ENCODE peak calls at places on chromosome 21, in five cellular contexts. One of them, this sample, is unnamed.

GRCh38 chr21:21003701-21004100 is 5.5 kb downstream of the NCAM2 start:
- DNase-seq in A549: no peak
- DNase-seq in K562: peak
- DNase-seq in endothelial cell of umbilical vein: peak
- DNase-seq in HepG2: peak
- DNase-seq in this sample: peak

GRCh38 chr21:43280949-43281633 is 112.3 kb downstream of the CRYAA start:
- DNase-seq in K562: no peak
- DNase-seq in HepG2: no peak
- DNase-seq in endothelial cell of umbilical vein: no peak
- DNase-seq in A549: no peak
- DNase-seq in this sample: peak

GRCh38 chr21:17513214-17514123 is 626 bp downstream of the CXADR start:
- DNase-seq in HepG2: peak
- DNase-seq in K562: peak
- DNase-seq in A549: no peak
- DNase-seq in endothelial cell of umbilical vein: peak
- DNase-seq in this sample: no peak

GRCh38 chr21:34075760-34076159 is 2.4 kb downstream of the MRPS6 start:
- DNase-seq in A549: no peak
- DNase-seq in HepG2: no peak
- DNase-seq in K562: no peak
- DNase-seq in endothelial cell of umbilical vein: no peak
- DNase-seq in this sample: peak

GRCh38 chr21:33761104-33762036 is 119.1 kb downstream of the ITSN1 start:
- DNase-seq in endothelial cell of umbilical vein: peak
- DNase-seq in K562: peak
- DNase-seq in A549: peak
- DNase-seq in HepG2: peak
- DNase-seq in this sample: peak

GRCh38 chr21:43916691-43917514 is 51.9 kb downstream of the AGPAT3 start:
- DNase-seq in K562: peak
- DNase-seq in endothelial cell of umbilical vein: no peak
- DNase-seq in HepG2: no peak
- DNase-seq in A549: no peak
- DNase-seq in this sample: peak

GRCh38 chr21:14734191-14734590 is 188.1 kb upstream of the SAMSN1 start:
- DNase-seq in A549: no peak
- DNase-seq in endothelial cell of umbilical vein: no peak
- DNase-seq in HepG2: no peak
- DNase-seq in K562: no peak
- DNase-seq in this sample: peak

GRCh38 chr21:46294647-46295176 is 8.6 kb downstream of the YBEY start:
- DNase-seq in K562: peak
- DNase-seq in HepG2: no peak
- DNase-seq in A549: no peak
- DNase-seq in endothelial cell of umbilical vein: no peak
- DNase-seq in this sample: peak

GRCh38 chr21:43375006-43375826 is 51.7 kb downstream of the SIK1 start:
- DNase-seq in endothelial cell of umbilical vein: no peak
- DNase-seq in A549: no peak
- DNase-seq in HepG2: no peak
- DNase-seq in K562: no peak
- DNase-seq in this sample: no peak

GRCh38 chr21:14768042-14768441 is 221.9 kb upstream of the SAMSN1 start:
- DNase-seq in A549: no peak
- DNase-seq in HepG2: no peak
- DNase-seq in K562: peak
- DNase-seq in endothelial cell of umbilical vein: no peak
- DNase-seq in this sample: peak

GRCh38 chr21:43913928-43914327 is 48.9 kb downstream of the AGPAT3 start:
- DNase-seq in A549: no peak
- DNase-seq in K562: no peak
- DNase-seq in HepG2: no peak
- DNase-seq in endothelial cell of umbilical vein: no peak
- DNase-seq in this sample: peak

GRCh38 chr21:37350472-37350871 is 16.1 kb upstream of the DYRK1A start:
- DNase-seq in K562: no peak
- DNase-seq in A549: no peak
- DNase-seq in endothelial cell of umbilical vein: no peak
- DNase-seq in HepG2: no peak
- DNase-seq in this sample: no peak

GRCh38 chr21:17818158-17819113 is 720 bp downstream of the C21orf91 start:
- DNase-seq in A549: peak
- DNase-seq in endothelial cell of umbilical vein: peak
- DNase-seq in K562: no peak
- DNase-seq in HepG2: peak
- DNase-seq in this sample: peak

GRCh38 chr21:34836103-34836932 is 167.5 kb downstream of the CLIC6 start:
- DNase-seq in HepG2: peak
- DNase-seq in endothelial cell of umbilical vein: peak
- DNase-seq in A549: peak
- DNase-seq in K562: no peak
- DNase-seq in this sample: peak

GRCh38 chr21:17989780-17990179 is 170.6 kb upstream of the C21orf91 start:
- DNase-seq in endothelial cell of umbilical vein: no peak
- DNase-seq in HepG2: no peak
- DNase-seq in K562: no peak
- DNase-seq in A549: no peak
- DNase-seq in this sample: no peak

GRCh38 chr21:27062441-27062840 is 95.6 kb upstream of the ADAMTS5 start:
- DNase-seq in HepG2: no peak
- DNase-seq in endothelial cell of umbilical vein: no peak
- DNase-seq in K562: no peak
- DNase-seq in A549: no peak
- DNase-seq in this sample: no peak

GRCh38 chr21:34965200-34966174 is 83.6 kb downstream of the RUNX1 start:
- DNase-seq in HepG2: peak
- DNase-seq in A549: no peak
- DNase-seq in endothelial cell of umbilical vein: no peak
- DNase-seq in K562: no peak
- DNase-seq in this sample: no peak

GRCh38 chr21:46297311-46298082 is 11.4 kb downstream of the YBEY start:
- DNase-seq in endothelial cell of umbilical vein: peak
- DNase-seq in A549: no peak
- DNase-seq in K562: no peak
- DNase-seq in HepG2: no peak
- DNase-seq in this sample: no peak

GRCh38 chr21:37389456-37389855 is 22.9 kb downstream of the DYRK1A start:
- DNase-seq in HepG2: no peak
- DNase-seq in endothelial cell of umbilical vein: no peak
- DNase-seq in A549: no peak
- DNase-seq in K562: no peak
- DNase-seq in this sample: no peak

GRCh38 chr21:31570824-31571425 is 88.6 kb upstream of the SOD1 start:
- DNase-seq in endothelial cell of umbilical vein: no peak
- DNase-seq in A549: no peak
- DNase-seq in K562: no peak
- DNase-seq in HepG2: no peak
- DNase-seq in this sample: no peak

GRCh38 chr21:34351786-34352241 is 12.0 kb upstream of the KCNE2 start:
- DNase-seq in HepG2: peak
- DNase-seq in endothelial cell of umbilical vein: peak
- DNase-seq in A549: peak
- DNase-seq in K562: peak
- DNase-seq in this sample: peak

GRCh38 chr21:33101300-33102005 is 31.5 kb downstream of the OLIG1 start:
- DNase-seq in K562: no peak
- DNase-seq in A549: no peak
- DNase-seq in HepG2: no peak
- DNase-seq in endothelial cell of umbilical vein: no peak
- DNase-seq in this sample: peak

GRCh38 chr21:15293251-15293650 is 228.5 kb upstream of the NRIP1 start:
- DNase-seq in HepG2: peak
- DNase-seq in A549: peak
- DNase-seq in endothelial cell of umbilical vein: peak
- DNase-seq in K562: no peak
- DNase-seq in this sample: no peak

GRCh38 chr21:43768868-43769167 is 7.3 kb downstream of the CSTB start:
- DNase-seq in HepG2: no peak
- DNase-seq in endothelial cell of umbilical vein: no peak
- DNase-seq in K562: no peak
- DNase-seq in A549: no peak
- DNase-seq in this sample: no peak

GRCh38 chr21:45009616-45010015 is 64.8 kb upstream of the ADARB1 start:
- DNase-seq in endothelial cell of umbilical vein: no peak
- DNase-seq in HepG2: no peak
- DNase-seq in A549: no peak
- DNase-seq in K562: no peak
- DNase-seq in this sample: no peak
- TF ChIP-seq MYC in endothelial cell of umbilical vein: no peak
- TF ChIP-seq MYC in HepG2: no peak
- TF ChIP-seq MYC in A549: no peak
- TF ChIP-seq MYC in K562: no peak
- TF ChIP-seq MYC in this sample: no peak

DNA sequence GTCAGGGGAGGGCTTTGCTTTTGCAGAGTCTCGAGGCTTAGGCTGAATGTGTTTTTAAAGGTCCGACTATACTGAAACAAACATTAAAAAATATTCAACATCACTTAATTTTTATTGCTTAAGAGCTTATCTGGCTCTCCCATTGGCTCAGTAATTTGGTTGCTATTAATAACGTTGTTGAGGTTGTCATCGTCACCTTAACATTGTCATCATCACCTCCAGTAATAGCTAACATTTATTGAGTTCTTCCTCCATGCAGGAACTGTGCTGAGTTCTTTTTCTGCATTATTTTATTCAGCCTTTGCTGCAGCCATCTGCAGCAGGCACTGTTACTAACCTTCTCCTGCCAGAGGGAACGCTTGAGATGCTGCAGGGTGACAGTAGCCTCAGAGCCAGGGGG is 40.1 kb downstream of the ADARB1 start:
- DNase-seq in HepG2: no peak
- DNase-seq in endothelial cell of umbilical vein: no peak
- DNase-seq in A549: no peak
- DNase-seq in K562: no peak
- DNase-seq in this sample: no peak
- TF ChIP-seq MAX in HepG2: no peak
- TF ChIP-seq MAX in endothelial cell of umbilical vein: no peak
- TF ChIP-seq MAX in A549: no peak
- TF ChIP-seq MAX in K562: no peak
- TF ChIP-seq MAX in this sample: no peak

GRCh38 chr21:25360593-25360992 is 246.7 kb downstream of the MRPL39 start:
- DNase-seq in endothelial cell of umbilical vein: no peak
- DNase-seq in HepG2: no peak
- DNase-seq in K562: no peak
- DNase-seq in A549: no peak
- DNase-seq in this sample: peak
- TF ChIP-seq CTCF in endothelial cell of umbilical vein: no peak
- TF ChIP-seq CTCF in HepG2: no peak
- TF ChIP-seq CTCF in K562: no peak
- TF ChIP-seq CTCF in A549: no peak
- TF ChIP-seq CTCF in this sample: peak

GRCh38 chr21:36028127-36029069 is 31.9 kb downstream of the SETD4 start:
- DNase-seq in HepG2: peak
- DNase-seq in K562: peak
- DNase-seq in A549: peak
- DNase-seq in endothelial cell of umbilical vein: peak
- DNase-seq in this sample: peak
- TF ChIP-seq MYC in HepG2: no peak
- TF ChIP-seq MYC in K562: peak
- TF ChIP-seq MYC in A549: no peak
- TF ChIP-seq MYC in endothelial cell of umbilical vein: no peak
- TF ChIP-seq MYC in this sample: peak

GRCh38 chr21:39384674-39385298 is 35.9 kb upstream of the HMGN1 start:
- DNase-seq in HepG2: peak
- DNase-seq in A549: no peak
- DNase-seq in K562: no peak
- DNase-seq in endothelial cell of umbilical vein: peak
- DNase-seq in this sample: peak

GRCh38 chr21:39386899-39387298 is 38.0 kb upstream of the HMGN1 start:
- DNase-seq in K562: peak
- DNase-seq in endothelial cell of umbilical vein: no peak
- DNase-seq in A549: no peak
- DNase-seq in HepG2: no peak
- DNase-seq in this sample: no peak

GRCh38 chr21:39387461-39388037 is 38.7 kb upstream of the HMGN1 start:
- DNase-seq in K562: peak
- DNase-seq in HepG2: peak
- DNase-seq in endothelial cell of umbilical vein: peak
- DNase-seq in A549: peak
- DNase-seq in this sample: peak

GRCh38 chr21:39385299-39386145 is 36.6 kb upstream of the HMGN1 start:
- DNase-seq in HepG2: peak
- DNase-seq in endothelial cell of umbilical vein: peak
- DNase-seq in A549: peak
- DNase-seq in K562: no peak
- DNase-seq in this sample: peak

GRCh38 chr21:39386194-39386593 is 37.3 kb upstream of the HMGN1 start:
- DNase-seq in A549: no peak
- DNase-seq in K562: no peak
- DNase-seq in HepG2: peak
- DNase-seq in endothelial cell of umbilical vein: no peak
- DNase-seq in this sample: peak
- TF ChIP-seq MAX in A549: no peak
- TF ChIP-seq MAX in K562: no peak
- TF ChIP-seq MAX in HepG2: no peak
- TF ChIP-seq MAX in endothelial cell of umbilical vein: no peak
- TF ChIP-seq MAX in this sample: peak